ENCODE peak calls at places on chromosomes 5 and 9, in eight cellular contexts. One of them, this sample, is unnamed.

GRCh38 chr5:79871721-79872120 is 119.3 kb downstream of the MTX3 start:
- DNase-seq in H54: no peak
- DNase-seq in stomach: no peak
- DNase-seq in NB4: no peak
- DNase-seq in testis: no peak
- DNase-seq in ovary: no peak
- DNase-seq in sigmoid colon: no peak
- DNase-seq in Peyer's patch: no peak
- DNase-seq in this sample: no peak

GRCh38 chr5:167378894-167379723 is 912.3 kb upstream of the WWC1 start:
- DNase-seq in H54: no peak
- DNase-seq in stomach: no peak
- DNase-seq in NB4: no peak
- DNase-seq in testis: no peak
- DNase-seq in ovary: no peak
- DNase-seq in sigmoid colon: no peak
- DNase-seq in Peyer's patch: no peak
- DNase-seq in this sample: no peak

GRCh38 chr5:176879663-176880392 is 19.3 kb downstream of the HK3 start:
- DNase-seq in H54: no peak
- DNase-seq in stomach: no peak
- DNase-seq in NB4: no peak
- DNase-seq in testis: no peak
- DNase-seq in ovary: no peak
- DNase-seq in sigmoid colon: no peak
- DNase-seq in Peyer's patch: no peak
- DNase-seq in this sample: no peak

GRCh38 chr5:74865799-74866652 is at the start of gene FAM169A:
- DNase-seq in H54: peak
- DNase-seq in stomach: peak
- DNase-seq in NB4: no peak
- DNase-seq in testis: peak
- DNase-seq in ovary: peak
- DNase-seq in sigmoid colon: no peak
- DNase-seq in Peyer's patch: peak
- DNase-seq in this sample: peak

GRCh38 chr5:213803-214395 is 4.1 kb downstream of the CCDC127 start:
- DNase-seq in H54: no peak
- DNase-seq in stomach: no peak
- DNase-seq in NB4: no peak
- DNase-seq in testis: no peak
- DNase-seq in ovary: no peak
- DNase-seq in sigmoid colon: no peak
- DNase-seq in Peyer's patch: no peak
- DNase-seq in this sample: no peak

GRCh38 chr5:173969167-173970049 is 19.6 kb upstream of the C5orf47 start:
- DNase-seq in H54: peak
- DNase-seq in stomach: no peak
- DNase-seq in NB4: no peak
- DNase-seq in testis: no peak
- DNase-seq in ovary: no peak
- DNase-seq in sigmoid colon: no peak
- DNase-seq in Peyer's patch: no peak
- DNase-seq in this sample: no peak

GRCh38 chr5:3787604-3788003 is 192.0 kb downstream of the IRX1 start:
- DNase-seq in H54: no peak
- DNase-seq in stomach: no peak
- DNase-seq in NB4: no peak
- DNase-seq in testis: no peak
- DNase-seq in ovary: no peak
- DNase-seq in sigmoid colon: no peak
- DNase-seq in Peyer's patch: no peak
- DNase-seq in this sample: no peak

GRCh38 chr5:77743181-77743580 is 33.0 kb downstream of the TBCA start:
- DNase-seq in H54: no peak
- DNase-seq in stomach: no peak
- DNase-seq in NB4: no peak
- DNase-seq in testis: no peak
- DNase-seq in ovary: no peak
- DNase-seq in sigmoid colon: no peak
- DNase-seq in Peyer's patch: no peak
- DNase-seq in this sample: no peak

GRCh38 chr5:153445875-153446567 is 44.4 kb upstream of the GRIA1 start:
- DNase-seq in H54: no peak
- DNase-seq in stomach: peak
- DNase-seq in NB4: peak
- DNase-seq in testis: peak
- DNase-seq in ovary: peak
- DNase-seq in sigmoid colon: no peak
- DNase-seq in Peyer's patch: no peak
- DNase-seq in this sample: no peak

GRCh38 chr5:7533941-7534340 is 138.0 kb downstream of the ADCY2 start:
- DNase-seq in H54: no peak
- DNase-seq in stomach: no peak
- DNase-seq in NB4: no peak
- DNase-seq in testis: no peak
- DNase-seq in ovary: no peak
- DNase-seq in sigmoid colon: no peak
- DNase-seq in Peyer's patch: no peak
- DNase-seq in this sample: no peak

GRCh38 chr5:82849885-82850284 is 227.3 kb downstream of the TMEM167A start:
- DNase-seq in H54: no peak
- DNase-seq in stomach: no peak
- DNase-seq in NB4: no peak
- DNase-seq in testis: no peak
- DNase-seq in ovary: no peak
- DNase-seq in sigmoid colon: no peak
- DNase-seq in Peyer's patch: no peak
- DNase-seq in this sample: no peak

GRCh38 chr5:16656561-16657191 is 39.9 kb upstream of the RETREG1 start:
- DNase-seq in H54: no peak
- DNase-seq in stomach: no peak
- DNase-seq in NB4: no peak
- DNase-seq in testis: no peak
- DNase-seq in ovary: no peak
- DNase-seq in sigmoid colon: no peak
- DNase-seq in Peyer's patch: no peak
- DNase-seq in this sample: no peak

GRCh38 chr5:179269781-179270543 is 75.3 kb downstream of the ADAMTS2 start:
- DNase-seq in H54: no peak
- DNase-seq in stomach: no peak
- DNase-seq in NB4: no peak
- DNase-seq in testis: no peak
- DNase-seq in ovary: no peak
- DNase-seq in sigmoid colon: peak
- DNase-seq in Peyer's patch: peak
- DNase-seq in this sample: peak

GRCh38 chr5:116448869-116449453 is 125.7 kb downstream of the SEMA6A start:
- DNase-seq in H54: no peak
- DNase-seq in stomach: no peak
- DNase-seq in NB4: no peak
- DNase-seq in testis: no peak
- DNase-seq in ovary: no peak
- DNase-seq in sigmoid colon: no peak
- DNase-seq in Peyer's patch: no peak
- DNase-seq in this sample: no peak

GRCh38 chr9:137423810-137424291 is 658 bp downstream of the NOXA1 start:
- DNase-seq in H54: peak
- DNase-seq in stomach: peak
- DNase-seq in NB4: peak
- DNase-seq in testis: no peak
- DNase-seq in ovary: peak
- DNase-seq in sigmoid colon: peak
- DNase-seq in Peyer's patch: peak
- DNase-seq in this sample: peak

GRCh38 chr5:78829811-78830499 is 155.2 kb downstream of the ARSB start:
- DNase-seq in H54: no peak
- DNase-seq in stomach: no peak
- DNase-seq in NB4: no peak
- DNase-seq in testis: peak
- DNase-seq in ovary: peak
- DNase-seq in sigmoid colon: peak
- DNase-seq in Peyer's patch: no peak
- DNase-seq in this sample: no peak

GRCh38 chr5:60010328-60010727 is 116.8 kb upstream of the PDE4D start:
- DNase-seq in H54: no peak
- DNase-seq in stomach: no peak
- DNase-seq in NB4: peak
- DNase-seq in testis: no peak
- DNase-seq in ovary: no peak
- DNase-seq in sigmoid colon: no peak
- DNase-seq in Peyer's patch: no peak
- DNase-seq in this sample: no peak

GRCh38 chr9:122106576-122106975 is 13.5 kb upstream of the TTLL11 start:
- DNase-seq in H54: no peak
- DNase-seq in stomach: no peak
- DNase-seq in NB4: no peak
- DNase-seq in testis: no peak
- DNase-seq in ovary: no peak
- DNase-seq in sigmoid colon: no peak
- DNase-seq in Peyer's patch: no peak
- DNase-seq in this sample: no peak

GRCh38 chr5:11797132-11797531 is 107.1 kb downstream of the CTNND2 start:
- DNase-seq in H54: no peak
- DNase-seq in stomach: no peak
- DNase-seq in NB4: no peak
- DNase-seq in testis: no peak
- DNase-seq in ovary: no peak
- DNase-seq in sigmoid colon: no peak
- DNase-seq in Peyer's patch: no peak
- DNase-seq in this sample: no peak

GRCh38 chr5:42949348-42950090 is 90.6 kb downstream of the ANXA2R start:
- DNase-seq in H54: peak
- DNase-seq in stomach: peak
- DNase-seq in NB4: peak
- DNase-seq in testis: no peak
- DNase-seq in ovary: no peak
- DNase-seq in sigmoid colon: peak
- DNase-seq in Peyer's patch: no peak
- DNase-seq in this sample: peak

GRCh38 chr5:128498844-128499455 is 39.1 kb downstream of the FBN2 start:
- DNase-seq in H54: no peak
- DNase-seq in stomach: no peak
- DNase-seq in NB4: peak
- DNase-seq in testis: peak
- DNase-seq in ovary: no peak
- DNase-seq in sigmoid colon: no peak
- DNase-seq in Peyer's patch: no peak
- DNase-seq in this sample: no peak

DNA sequence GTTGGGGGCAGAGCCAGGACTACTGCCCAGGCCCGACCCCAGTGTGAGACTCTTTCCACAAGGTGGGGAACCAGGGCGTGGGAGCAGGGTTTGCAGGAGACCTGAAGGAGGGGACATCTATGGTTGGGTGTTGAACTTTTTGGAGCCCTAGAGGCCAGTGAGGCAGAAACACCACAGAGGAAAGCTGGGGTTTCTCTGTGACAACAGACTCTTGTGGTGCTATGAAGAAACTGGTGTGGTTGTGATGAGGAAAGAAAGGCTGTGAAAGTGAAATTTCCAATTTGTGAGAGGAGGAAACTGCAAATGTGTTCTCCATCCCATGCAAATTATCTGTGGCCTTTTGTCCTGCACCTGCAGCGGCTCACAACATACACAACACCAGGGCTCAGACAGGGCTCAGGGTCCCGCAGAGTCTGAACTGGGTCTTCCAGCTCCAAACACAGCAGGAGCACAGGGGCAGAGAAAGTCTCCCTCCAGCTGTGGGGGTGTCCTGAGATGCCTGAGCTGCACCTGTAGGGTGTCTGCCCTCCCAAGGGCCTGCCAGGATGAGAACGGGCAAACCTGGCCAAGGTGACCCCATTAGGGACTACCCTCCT is 51.4 kb upstream of the GRHPR start:
- DNase-seq in H54: no peak
- DNase-seq in stomach: no peak
- DNase-seq in NB4: peak
- DNase-seq in testis: no peak
- DNase-seq in ovary: no peak
- DNase-seq in sigmoid colon: no peak
- DNase-seq in Peyer's patch: no peak
- DNase-seq in this sample: peak
- TF ChIP-seq POLR2A in H54: no peak
- TF ChIP-seq POLR2A in stomach: no peak
- TF ChIP-seq POLR2A in NB4: no peak
- TF ChIP-seq POLR2A in testis: no peak
- TF ChIP-seq POLR2A in ovary: no peak
- TF ChIP-seq POLR2A in sigmoid colon: no peak
- TF ChIP-seq POLR2A in Peyer's patch: no peak
- TF ChIP-seq POLR2A in this sample: no peak

GRCh38 chr5:102048940-102049339 is 247.1 kb downstream of the SLCO4C1 start:
- DNase-seq in H54: no peak
- DNase-seq in stomach: no peak
- DNase-seq in NB4: peak
- DNase-seq in testis: no peak
- DNase-seq in ovary: no peak
- DNase-seq in sigmoid colon: no peak
- DNase-seq in Peyer's patch: no peak
- DNase-seq in this sample: no peak

DNA sequence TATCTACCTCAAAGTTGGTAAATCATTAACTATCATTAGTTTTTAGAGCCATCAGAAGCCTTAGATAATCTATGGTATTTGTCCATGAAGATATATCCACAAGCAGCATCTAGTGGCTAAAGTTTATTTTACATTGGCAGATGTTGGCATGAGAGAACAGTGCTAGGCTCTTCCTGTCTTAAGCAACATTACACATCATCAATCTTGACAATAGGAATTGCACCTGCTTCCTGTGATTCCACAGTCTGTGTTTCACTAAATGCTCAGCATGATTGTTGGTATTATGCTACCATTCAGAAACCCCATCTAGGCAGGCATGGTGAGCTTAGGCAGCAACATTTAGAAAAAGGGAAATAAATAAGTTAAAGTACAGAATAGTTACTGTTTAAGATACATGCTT is 246.6 kb downstream of the SLCO4C1 start:
- DNase-seq in H54: no peak
- DNase-seq in stomach: no peak
- DNase-seq in NB4: peak
- DNase-seq in testis: no peak
- DNase-seq in ovary: no peak
- DNase-seq in sigmoid colon: no peak
- DNase-seq in Peyer's patch: no peak
- DNase-seq in this sample: no peak
- TF ChIP-seq POLR2A in H54: no peak
- TF ChIP-seq POLR2A in stomach: no peak
- TF ChIP-seq POLR2A in NB4: no peak
- TF ChIP-seq POLR2A in testis: no peak
- TF ChIP-seq POLR2A in ovary: no peak
- TF ChIP-seq POLR2A in sigmoid colon: no peak
- TF ChIP-seq POLR2A in Peyer's patch: no peak
- TF ChIP-seq POLR2A in this sample: no peak

GRCh38 chr9:129202613-129203555 is 24.8 kb upstream of the IER5L start:
- DNase-seq in H54: peak
- DNase-seq in stomach: peak
- DNase-seq in NB4: peak
- DNase-seq in testis: peak
- DNase-seq in ovary: peak
- DNase-seq in sigmoid colon: peak
- DNase-seq in Peyer's patch: peak
- DNase-seq in this sample: peak
- TF ChIP-seq POLR2A in H54: no peak
- TF ChIP-seq POLR2A in stomach: no peak
- TF ChIP-seq POLR2A in NB4: no peak
- TF ChIP-seq POLR2A in testis: no peak
- TF ChIP-seq POLR2A in ovary: peak
- TF ChIP-seq POLR2A in sigmoid colon: peak
- TF ChIP-seq POLR2A in Peyer's patch: no peak
- TF ChIP-seq POLR2A in this sample: no peak

GRCh38 chr9:129140397-129141065 is 29.3 kb downstream of the PTPA start:
- DNase-seq in H54: no peak
- DNase-seq in stomach: peak
- DNase-seq in NB4: peak
- DNase-seq in testis: no peak
- DNase-seq in ovary: peak
- DNase-seq in sigmoid colon: peak
- DNase-seq in Peyer's patch: peak
- DNase-seq in this sample: peak
- TF ChIP-seq POLR2A in H54: peak
- TF ChIP-seq POLR2A in stomach: no peak
- TF ChIP-seq POLR2A in NB4: no peak
- TF ChIP-seq POLR2A in testis: no peak
- TF ChIP-seq POLR2A in ovary: no peak
- TF ChIP-seq POLR2A in sigmoid colon: no peak
- TF ChIP-seq POLR2A in Peyer's patch: no peak
- TF ChIP-seq POLR2A in this sample: no peak